ENCODE peak calls at places on chromosome 9, in nine cellular contexts. One of them, this sample, is unnamed.

GRCh38 chr9:76438841-76439588 is 20.0 kb upstream of the GCNT1 start:
- DNase-seq in PC-3: no peak
- DNase-seq in H9: no peak
- DNase-seq in astrocyte: peak; percentile 58
- DNase-seq in mesenchymal stem cell: no peak
- DNase-seq in neural progenitor cell: no peak
- DNase-seq in mesendoderm: no peak
- DNase-seq in fibroblast of lung: peak; percentile 64
- DNase-seq in colonic mucosa: no peak
- DNase-seq in this sample: no peak

GRCh38 chr9:33619666-33620404 is 95.8 kb downstream of the ANKRD18B start:
- DNase-seq in PC-3: peak; percentile 72
- DNase-seq in H9: no peak
- DNase-seq in astrocyte: peak; percentile 83
- DNase-seq in mesenchymal stem cell: peak; percentile 92
- DNase-seq in neural progenitor cell: no peak
- DNase-seq in mesendoderm: peak; percentile 88
- DNase-seq in fibroblast of lung: peak; percentile 86
- DNase-seq in colonic mucosa: no peak
- DNase-seq in this sample: peak; percentile 10

GRCh38 chr9:129888809-129889460 is 53.7 kb downstream of the USP20 start:
- DNase-seq in PC-3: no peak
- DNase-seq in H9: no peak
- DNase-seq in astrocyte: no peak
- DNase-seq in mesenchymal stem cell: no peak
- DNase-seq in neural progenitor cell: no peak
- DNase-seq in mesendoderm: no peak
- DNase-seq in fibroblast of lung: no peak
- DNase-seq in colonic mucosa: no peak
- DNase-seq in this sample: peak; percentile 43

GRCh38 chr9:113622038-113622437 is 158.5 kb downstream of the RGS3 start:
- DNase-seq in PC-3: no peak
- DNase-seq in H9: no peak
- DNase-seq in astrocyte: no peak
- DNase-seq in mesenchymal stem cell: no peak
- DNase-seq in neural progenitor cell: no peak
- DNase-seq in mesendoderm: no peak
- DNase-seq in fibroblast of lung: no peak
- DNase-seq in colonic mucosa: no peak
- DNase-seq in this sample: peak; percentile 17

GRCh38 chr9:35954942-35955546 is 2.9 kb downstream of the OR2S2 start:
- DNase-seq in PC-3: peak; percentile 79
- DNase-seq in H9: peak; percentile 62
- DNase-seq in astrocyte: peak; percentile 59
- DNase-seq in mesenchymal stem cell: peak; percentile 76
- DNase-seq in neural progenitor cell: peak; percentile 78
- DNase-seq in mesendoderm: peak; percentile 79
- DNase-seq in fibroblast of lung: peak; percentile 74
- DNase-seq in colonic mucosa: peak; percentile 71
- DNase-seq in this sample: peak; percentile 80

GRCh38 chr9:19127881-19128719 is 808 bp upstream of the PLIN2 start:
- DNase-seq in PC-3: no peak
- DNase-seq in H9: peak; percentile 54
- DNase-seq in astrocyte: no peak
- DNase-seq in mesenchymal stem cell: peak; percentile 73
- DNase-seq in neural progenitor cell: peak; percentile 77
- DNase-seq in mesendoderm: peak; percentile 63
- DNase-seq in fibroblast of lung: peak; percentile 30
- DNase-seq in colonic mucosa: peak; percentile 50
- DNase-seq in this sample: peak; percentile 86

GRCh38 chr9:88400021-88400420 is 11.8 kb downstream of the SPIN1 start:
- DNase-seq in PC-3: peak; percentile 67
- DNase-seq in H9: no peak
- DNase-seq in astrocyte: peak; percentile 89
- DNase-seq in mesenchymal stem cell: peak; percentile 88
- DNase-seq in neural progenitor cell: no peak
- DNase-seq in mesendoderm: peak; percentile 44
- DNase-seq in fibroblast of lung: peak; percentile 92
- DNase-seq in colonic mucosa: no peak
- DNase-seq in this sample: no peak

GRCh38 chr9:33288828-33289483 is 1.4 kb upstream of the NFX1 start:
- DNase-seq in PC-3: no peak
- DNase-seq in H9: no peak
- DNase-seq in astrocyte: no peak
- DNase-seq in mesenchymal stem cell: no peak
- DNase-seq in neural progenitor cell: no peak
- DNase-seq in mesendoderm: no peak
- DNase-seq in fibroblast of lung: no peak
- DNase-seq in colonic mucosa: no peak
- DNase-seq in this sample: no peak

GRCh38 chr9:136282272-136282861 is 21.5 kb downstream of the CCDC187 start:
- DNase-seq in PC-3: no peak
- DNase-seq in H9: no peak
- DNase-seq in astrocyte: no peak
- DNase-seq in mesenchymal stem cell: no peak
- DNase-seq in neural progenitor cell: no peak
- DNase-seq in mesendoderm: no peak
- DNase-seq in fibroblast of lung: no peak
- DNase-seq in colonic mucosa: no peak
- DNase-seq in this sample: no peak

GRCh38 chr9:127122176-127123151 is at the start of gene ANGPTL2:
- DNase-seq in PC-3: peak; percentile 22
- DNase-seq in H9: peak; percentile 97
- DNase-seq in astrocyte: peak; percentile 89
- DNase-seq in mesenchymal stem cell: peak; percentile 96
- DNase-seq in neural progenitor cell: peak; percentile 97
- DNase-seq in mesendoderm: peak; percentile 94
- DNase-seq in fibroblast of lung: peak; percentile 94
- DNase-seq in colonic mucosa: peak; percentile 69
- DNase-seq in this sample: peak; percentile 96

GRCh38 chr9:126696764-126697145 is 83.0 kb downstream of the LMX1B start:
- DNase-seq in PC-3: no peak
- DNase-seq in H9: peak; percentile 27
- DNase-seq in astrocyte: no peak
- DNase-seq in mesenchymal stem cell: no peak
- DNase-seq in neural progenitor cell: peak; percentile 7
- DNase-seq in mesendoderm: no peak
- DNase-seq in fibroblast of lung: no peak
- DNase-seq in colonic mucosa: no peak
- DNase-seq in this sample: peak; percentile 49

GRCh38 chr9:136854113-136854841 is 2.1 kb downstream of the MAMDC4 start:
- DNase-seq in PC-3: no peak
- DNase-seq in H9: no peak
- DNase-seq in astrocyte: no peak
- DNase-seq in mesenchymal stem cell: no peak
- DNase-seq in neural progenitor cell: no peak
- DNase-seq in mesendoderm: no peak
- DNase-seq in fibroblast of lung: no peak
- DNase-seq in colonic mucosa: peak; percentile 25
- DNase-seq in this sample: peak; percentile 59

GRCh38 chr9:9949948-9950347 is 662.9 kb downstream of the PTPRD start:
- DNase-seq in PC-3: no peak
- DNase-seq in H9: no peak
- DNase-seq in astrocyte: no peak
- DNase-seq in mesenchymal stem cell: no peak
- DNase-seq in neural progenitor cell: no peak
- DNase-seq in mesendoderm: peak; percentile 52
- DNase-seq in fibroblast of lung: no peak
- DNase-seq in colonic mucosa: no peak
- DNase-seq in this sample: no peak

GRCh38 chr9:99173570-99174504 is 47.9 kb downstream of the ALG2 start:
- DNase-seq in PC-3: no peak
- DNase-seq in H9: no peak
- DNase-seq in astrocyte: no peak
- DNase-seq in mesenchymal stem cell: no peak
- DNase-seq in neural progenitor cell: peak; percentile 69
- DNase-seq in mesendoderm: no peak
- DNase-seq in fibroblast of lung: no peak
- DNase-seq in colonic mucosa: no peak
- DNase-seq in this sample: no peak

GRCh38 chr9:136568288-136569081 is 22.6 kb upstream of the NOTCH1 start:
- DNase-seq in PC-3: no peak
- DNase-seq in H9: no peak
- DNase-seq in astrocyte: no peak
- DNase-seq in mesenchymal stem cell: no peak
- DNase-seq in neural progenitor cell: no peak
- DNase-seq in mesendoderm: peak; percentile 73
- DNase-seq in fibroblast of lung: no peak
- DNase-seq in colonic mucosa: no peak
- DNase-seq in this sample: peak; percentile 84

GRCh38 chr9:128027166-128027539 is 40.0 kb downstream of the NAIF1 start:
- DNase-seq in PC-3: no peak
- DNase-seq in H9: no peak
- DNase-seq in astrocyte: no peak
- DNase-seq in mesenchymal stem cell: peak; percentile 33
- DNase-seq in neural progenitor cell: no peak
- DNase-seq in mesendoderm: peak; percentile 25
- DNase-seq in fibroblast of lung: no peak
- DNase-seq in colonic mucosa: no peak
- DNase-seq in this sample: no peak

DNA sequence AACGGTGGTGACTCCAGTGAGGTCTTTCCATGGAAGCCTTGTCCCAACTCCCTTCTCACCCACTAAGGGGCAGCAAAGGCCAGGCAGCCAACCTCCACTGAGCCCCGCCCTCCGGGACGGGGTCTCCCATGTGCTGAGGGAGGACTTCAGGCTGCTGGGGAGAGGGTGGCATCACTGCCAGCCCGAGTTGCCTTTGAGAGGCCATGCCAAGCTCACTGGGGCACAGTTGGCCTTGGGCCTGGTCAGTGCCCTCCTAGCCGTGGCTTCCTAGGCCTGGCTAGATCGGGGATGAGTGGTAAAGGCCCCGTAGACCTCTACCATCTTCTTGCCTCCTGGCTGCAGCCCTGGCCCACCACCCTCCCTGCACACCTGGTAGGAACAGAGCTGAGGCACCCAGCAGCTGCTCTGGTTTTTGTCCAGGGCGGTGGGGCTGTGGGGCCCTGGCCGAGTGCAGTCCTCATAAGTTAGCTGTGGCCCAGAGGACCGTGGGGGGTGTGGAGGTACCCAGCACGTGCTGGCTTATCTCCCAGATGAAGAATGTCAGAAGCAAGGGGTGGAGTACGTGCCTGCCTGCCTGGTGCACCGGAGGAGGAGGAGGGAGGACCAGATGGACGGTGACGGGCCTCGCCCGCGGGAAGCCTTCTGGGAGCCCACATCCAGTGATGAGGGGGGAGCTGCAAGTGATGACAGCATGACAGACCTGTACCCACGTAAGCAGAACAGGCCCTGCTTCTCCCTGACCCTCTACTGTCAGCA is 3.2 kb downstream of the SURF2 start:
- DNase-seq in PC-3: no peak
- DNase-seq in H9: peak; percentile 67
- DNase-seq in astrocyte: no peak
- DNase-seq in mesenchymal stem cell: no peak
- DNase-seq in neural progenitor cell: peak; percentile 66
- DNase-seq in mesendoderm: peak; percentile 69
- DNase-seq in fibroblast of lung: no peak
- DNase-seq in colonic mucosa: no peak
- DNase-seq in this sample: peak; percentile 85
- H3K9ac ChIP-seq in PC-3: no peak overlapping the region
- H3K9ac ChIP-seq in H9: no peak overlapping the region
- H3K9ac ChIP-seq in astrocyte: no peak overlapping the region
- H3K9ac ChIP-seq in mesenchymal stem cell: peak overlapping the region; percentile 29
- H3K9ac ChIP-seq in neural progenitor cell: no peak overlapping the region
- H3K9ac ChIP-seq in mesendoderm: no peak overlapping the region
- H3K9ac ChIP-seq in fibroblast of lung: no peak overlapping the region
- H3K9ac ChIP-seq in colonic mucosa: no peak overlapping the region
- H3K9ac ChIP-seq in this sample: no peak overlapping the region

DNA sequence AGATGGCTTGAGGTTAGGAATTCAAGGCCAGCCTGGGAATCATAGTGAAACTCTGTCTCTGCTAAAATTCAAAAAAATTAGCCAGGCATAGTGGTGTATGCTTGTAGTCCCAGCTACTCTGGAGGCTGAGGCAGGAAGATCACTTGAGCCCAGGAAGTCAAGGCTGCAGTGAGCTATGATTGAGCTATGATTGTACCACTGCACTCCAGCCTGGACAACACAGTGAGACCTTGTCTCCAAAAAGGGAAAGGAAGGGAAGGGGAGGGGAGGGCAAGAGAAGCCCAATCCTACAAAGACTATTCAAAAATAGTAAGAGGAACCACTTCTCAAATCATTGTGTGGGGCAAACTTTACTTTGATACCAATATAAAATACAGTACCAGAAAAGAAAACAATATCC is 11.2 kb downstream of the SEMA4D start:
- DNase-seq in PC-3: no peak
- DNase-seq in H9: peak; percentile 6
- DNase-seq in astrocyte: no peak
- DNase-seq in mesenchymal stem cell: no peak
- DNase-seq in neural progenitor cell: no peak
- DNase-seq in mesendoderm: no peak
- DNase-seq in fibroblast of lung: no peak
- DNase-seq in colonic mucosa: no peak
- DNase-seq in this sample: no peak
- H3K4me1 ChIP-seq in PC-3: no peaks in the 10 kb centered on the region
- H3K4me1 ChIP-seq in H9: peaks cover 3% of the 10 kb centered on the region
- H3K4me1 ChIP-seq in astrocyte: no peaks in the 10 kb centered on the region
- H3K4me1 ChIP-seq in mesenchymal stem cell: peaks cover 16% of the 10 kb centered on the region
- H3K4me1 ChIP-seq in neural progenitor cell: peaks cover 18% of the 10 kb centered on the region
- H3K4me1 ChIP-seq in mesendoderm: no peaks in the 10 kb centered on the region
- H3K4me1 ChIP-seq in fibroblast of lung: no peaks in the 10 kb centered on the region
- H3K4me1 ChIP-seq in colonic mucosa: no peaks in the 10 kb centered on the region
- H3K4me1 ChIP-seq in this sample: no peaks in the 10 kb centered on the region

GRCh38 chr9:121277518-121278275 is 9.7 kb downstream of the GSN start:
- DNase-seq in PC-3: no peak
- DNase-seq in H9: no peak
- DNase-seq in astrocyte: peak; percentile 74
- DNase-seq in mesenchymal stem cell: peak; percentile 75
- DNase-seq in neural progenitor cell: no peak
- DNase-seq in mesendoderm: no peak
- DNase-seq in fibroblast of lung: peak; percentile 82
- DNase-seq in colonic mucosa: no peak
- DNase-seq in this sample: no peak
- H3K9ac ChIP-seq in PC-3: no peak overlapping the region
- H3K9ac ChIP-seq in H9: no peak overlapping the region
- H3K9ac ChIP-seq in astrocyte: peak overlapping the region; percentile 72
- H3K9ac ChIP-seq in mesenchymal stem cell: peak overlapping the region; percentile 76
- H3K9ac ChIP-seq in neural progenitor cell: no peak overlapping the region
- H3K9ac ChIP-seq in mesendoderm: no peak overlapping the region
- H3K9ac ChIP-seq in fibroblast of lung: no peak overlapping the region
- H3K9ac ChIP-seq in colonic mucosa: peak overlapping the region; percentile 13
- H3K9ac ChIP-seq in this sample: no peak overlapping the region

DNA sequence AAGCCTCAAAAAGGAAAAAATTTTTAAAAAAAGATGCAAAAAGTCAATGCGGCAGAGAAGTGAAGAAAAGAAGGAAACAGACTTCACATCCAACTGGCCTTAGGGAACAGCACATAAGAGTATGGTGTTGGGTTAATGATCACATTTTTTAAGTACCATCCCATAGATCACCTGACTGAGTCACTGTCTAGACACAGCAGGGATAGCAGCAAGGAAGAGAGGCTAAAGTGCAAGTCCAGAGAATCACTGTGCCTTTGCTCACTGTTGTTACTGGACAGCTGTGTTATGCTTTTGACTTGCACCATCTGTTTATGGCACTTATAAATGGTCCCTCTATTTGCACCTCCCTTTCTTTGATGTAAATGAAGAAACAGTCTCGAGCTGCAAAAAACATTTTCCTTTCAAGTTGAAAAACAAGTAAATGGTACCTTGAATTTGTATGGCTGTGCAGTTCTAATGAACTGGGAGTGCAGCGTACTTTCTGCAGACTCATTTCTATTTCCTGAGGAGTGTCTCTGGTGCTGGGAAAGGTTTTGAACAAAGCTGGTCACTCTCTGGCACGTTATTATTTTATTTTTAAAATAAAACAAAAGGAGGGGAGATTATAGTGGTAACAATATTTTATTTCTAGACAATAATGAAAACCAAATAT is 84.2 kb downstream of the TRPM6 start:
- DNase-seq in PC-3: peak; percentile 8
- DNase-seq in H9: no peak
- DNase-seq in astrocyte: no peak
- DNase-seq in mesenchymal stem cell: no peak
- DNase-seq in neural progenitor cell: no peak
- DNase-seq in mesendoderm: no peak
- DNase-seq in fibroblast of lung: no peak
- DNase-seq in colonic mucosa: peak; percentile 33
- DNase-seq in this sample: no peak
- H3K4me1 ChIP-seq in PC-3: peaks cover 11% of the 10 kb centered on the region
- H3K4me1 ChIP-seq in H9: no peaks in the 10 kb centered on the region
- H3K4me1 ChIP-seq in astrocyte: no peaks in the 10 kb centered on the region
- H3K4me1 ChIP-seq in mesenchymal stem cell: no peaks in the 10 kb centered on the region
- H3K4me1 ChIP-seq in neural progenitor cell: no peaks in the 10 kb centered on the region
- H3K4me1 ChIP-seq in mesendoderm: no peaks in the 10 kb centered on the region
- H3K4me1 ChIP-seq in fibroblast of lung: no peaks in the 10 kb centered on the region
- H3K4me1 ChIP-seq in colonic mucosa: peaks cover 5% of the 10 kb centered on the region
- H3K4me1 ChIP-seq in this sample: no peaks in the 10 kb centered on the region

This sample was measured in endodermal cell.